ENCODE peak calls at places on chromosomes 5 and 9, in five cellular contexts. X is fibroblast of pulmonary artery; R is lung; H is colonic mucosa; K is activated CD8-positive, alpha-beta T cell treated with anti-CD3 and anti-CD28 coated beads for 36 hours. Z is an unnamed sample.

GRCh38 chr5:172412724-172413260 is 41.5 kb downstream of the SH3PXD2B start:
- DNase-seq in X (peak; percentile 98), R (peak; percentile 77), H (peak; percentile 63), K (peak; percentile 39), Z (no peak)

GRCh38 chr5:143652104-143652700 is 159.8 kb upstream of the HMHB1 start:
- DNase-seq in X (no peak), R (no peak), H (no peak), K (peak; percentile 34), Z (no peak)

GRCh38 chr5:120449501-120449900 is 14.6 kb upstream of the PRR16 start:
- DNase-seq in X (no peak), R (no peak), H (no peak), K (no peak), Z (no peak)

GRCh38 chr5:41408676-41409443 is 101.5 kb downstream of the PLCXD3 start:
- DNase-seq in X (peak; percentile 49), R (no peak), H (peak; percentile 20), K (no peak), Z (no peak)

GRCh38 chr5:143913008-143913752 is 101.2 kb downstream of the HMHB1 start:
- DNase-seq in X (peak; percentile 57), R (no peak), H (no peak), K (no peak), Z (no peak)

GRCh38 chr9:109767814-109768213 is 12.2 kb upstream of the PALM2AKAP2 start:
- DNase-seq in X (no peak), R (no peak), H (no peak), K (no peak), Z (no peak)

GRCh38 chr5:29822499-29822898 is 1371.0 kb upstream of the CDH6 start:
- DNase-seq in X (no peak), R (no peak), H (no peak), K (no peak), Z (no peak)

GRCh38 chr5:89946514-89946913 is 463.0 kb downstream of the CETN3 start:
- DNase-seq in X (no peak), R (no peak), H (no peak), K (no peak), Z (no peak)

GRCh38 chr5:158382473-158382872 is 523.5 kb upstream of the CLINT1 start:
- DNase-seq in X (peak; percentile 94), R (peak; percentile 58), H (peak; percentile 40), K (peak; percentile 78), Z (peak; percentile 9)

GRCh38 chr9:137757139-137757538 is 120.4 kb upstream of the CACNA1B start:
- DNase-seq in X (no peak), R (no peak), H (no peak), K (no peak), Z (no peak)

GRCh38 chr9:137194388-137194787 is 5.9 kb downstream of the SSNA1 start:
- DNase-seq in X (no peak), R (no peak), H (no peak), K (no peak), Z (no peak)

GRCh38 chr5:122153774-122154173 is 24.4 kb downstream of the ZNF474 start:
- DNase-seq in X (no peak), R (no peak), H (no peak), K (no peak), Z (no peak)

GRCh38 chr5:58284886-58285285 is 175.0 kb downstream of the PLK2 start:
- DNase-seq in X (no peak), R (no peak), H (no peak), K (no peak), Z (no peak)

GRCh38 chr9:138068601-138069035 is 191.0 kb downstream of the CACNA1B start:
- DNase-seq in X (no peak), R (no peak), H (no peak), K (no peak), Z (no peak)

GRCh38 chr9:16387382-16387781 is 483.1 kb downstream of the BNC2 start:
- DNase-seq in X (peak; percentile 21), R (no peak), H (no peak), K (no peak), Z (no peak)

GRCh38 chr5:172280937-172281336 is 2.6 kb downstream of the UBTD2 start:
- DNase-seq in X (no peak), R (no peak), H (no peak), K (no peak), Z (no peak)

GRCh38 chr9:116795859-116796258 is 108.8 kb downstream of the TRIM32 start:
- DNase-seq in X (no peak), R (no peak), H (no peak), K (no peak), Z (no peak)

GRCh38 chr9:126025973-126026372 is 278.8 kb downstream of the PBX3 start:
- DNase-seq in X (no peak), R (no peak), H (no peak), K (no peak), Z (no peak)

GRCh38 chr5:116375926-116376325 is 198.7 kb downstream of the SEMA6A start:
- DNase-seq in X (no peak), R (no peak), H (no peak), K (no peak), Z (no peak)

GRCh38 chr9:72365525-72366256 is 683 bp upstream of the ZFAND5 start:
- DNase-seq in X (peak; percentile 95), R (peak; percentile 79), H (peak; percentile 82), K (peak; percentile 72), Z (peak; percentile 48)
- TF ChIP-seq CTCF in X (peak; percentile 11), R (no peak), H (no peak), K (no peak), Z (no peak)

DNA sequence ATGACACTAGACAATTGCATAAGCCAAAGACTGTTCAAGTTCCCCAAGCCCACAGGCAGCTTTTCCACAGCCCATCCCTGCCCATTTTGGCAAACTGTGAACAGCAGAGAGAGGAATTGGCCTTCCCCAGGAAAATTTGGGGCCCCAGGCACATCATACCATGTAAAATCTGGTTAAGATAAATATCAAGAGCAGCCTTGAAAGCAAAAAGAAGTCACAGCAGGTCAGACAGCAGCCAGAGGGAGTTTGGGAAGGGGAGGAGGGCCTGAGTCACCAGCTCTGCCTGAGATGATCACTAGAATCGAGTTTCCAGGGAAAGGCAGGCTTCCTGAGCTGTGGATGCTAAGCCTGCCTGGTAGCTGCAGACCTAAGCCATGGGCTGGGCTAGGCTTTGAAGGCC is 179.2 kb downstream of the RFK start:
- DNase-seq in X (peak; percentile 61), R (no peak), H (no peak), K (no peak), Z (no peak)
- TF ChIP-seq CTCF in X (peak; percentile 10), R (no peak), H (no peak), K (no peak), Z (no peak)

GRCh38 chr5:74404574-74405310 is 235.8 kb downstream of the ENC1 start:
- DNase-seq in X (no peak), R (no peak), H (no peak), K (no peak), Z (no peak)
- TF ChIP-seq CTCF in X (no peak), R (no peak), H (no peak), K (no peak), Z (no peak)

DNA sequence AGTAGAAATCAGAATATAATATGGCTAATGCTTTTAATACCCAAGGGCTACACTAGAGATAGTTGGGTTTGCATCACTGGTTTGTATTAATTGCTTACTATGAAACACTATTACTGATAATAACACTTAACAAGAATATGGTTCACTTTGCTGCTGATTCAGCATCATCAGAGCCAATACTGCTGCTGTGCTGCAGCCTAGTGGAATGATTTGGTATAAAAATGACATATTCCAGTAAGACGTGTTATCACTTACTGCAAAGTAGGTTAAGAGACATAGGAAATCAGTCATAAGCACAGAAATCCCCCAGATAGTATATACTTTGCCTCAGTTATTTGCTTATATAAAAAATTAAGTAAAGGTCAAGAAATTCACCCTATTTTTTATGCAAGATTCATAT is 2.8 kb downstream of the CDH10 start:
- DNase-seq in X (peak; percentile 29), R (no peak), H (no peak), K (no peak), Z (peak; percentile 2)
- TF ChIP-seq CTCF in X (peak; percentile 49), R (no peak), H (no peak), K (no peak), Z (peak; percentile 25)

DNA sequence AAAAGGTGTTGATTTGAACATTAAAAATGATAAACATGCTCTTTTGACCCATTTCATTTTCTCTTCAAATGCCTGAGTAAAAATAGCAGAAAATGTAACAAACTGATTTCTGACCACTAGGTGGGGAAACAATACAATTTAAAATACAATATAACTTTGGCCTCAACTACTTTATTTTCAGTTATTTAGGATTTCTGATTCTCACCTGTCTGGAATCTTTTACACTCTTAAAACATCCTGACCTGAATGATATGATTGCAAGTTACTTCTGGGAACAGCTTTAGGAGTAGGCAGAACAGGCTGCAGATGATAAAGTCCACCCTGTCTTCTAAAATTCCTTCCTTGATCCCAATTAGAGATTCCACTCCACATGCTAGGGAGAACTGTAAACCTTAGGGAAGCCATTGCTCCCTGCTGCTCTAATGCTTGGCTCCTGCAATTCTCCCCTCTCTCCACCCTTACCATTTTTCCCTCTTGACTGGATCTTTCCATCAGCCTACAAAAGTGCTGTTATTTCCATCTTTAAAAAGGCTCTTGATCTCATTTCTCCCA is 70.3 kb downstream of the FYB1 start:
- DNase-seq in X (peak; percentile 42), R (no peak), H (no peak), K (no peak), Z (no peak)
- TF ChIP-seq CTCF in X (peak; percentile 36), R (no peak), H (peak; percentile 9), K (peak; percentile 62), Z (no peak)

DNA sequence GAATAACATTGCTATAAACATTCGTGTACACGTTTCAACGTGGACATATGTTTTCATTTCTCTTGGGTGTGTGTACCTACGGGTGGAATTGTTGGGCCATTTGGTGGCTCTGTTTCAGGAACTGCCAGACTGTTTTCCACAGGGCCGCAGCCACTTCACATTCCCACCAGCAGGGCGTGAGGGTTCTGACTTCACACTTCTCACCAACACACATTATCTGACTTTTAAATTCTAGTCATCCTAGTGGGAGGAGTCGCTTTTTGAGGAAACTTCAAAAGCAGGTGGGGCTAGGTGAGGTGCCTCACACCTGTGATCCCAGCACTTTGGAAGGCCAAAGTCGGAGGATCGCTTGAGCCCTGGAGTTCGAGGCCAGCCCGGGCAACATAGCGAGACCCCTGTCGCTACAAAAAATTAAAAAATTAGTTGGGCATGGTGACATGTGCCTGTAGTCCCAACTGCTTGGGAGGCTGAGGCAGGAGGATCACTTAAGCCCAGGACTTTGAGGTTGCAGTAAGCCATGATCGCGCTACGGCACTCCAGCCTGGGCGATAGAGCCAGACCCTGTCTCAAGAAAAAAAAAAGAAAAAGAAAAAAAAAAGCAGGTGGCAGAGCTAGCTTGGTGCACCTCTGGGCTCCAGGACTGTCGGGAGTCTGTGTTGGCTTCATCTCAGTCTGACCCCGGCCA is 28.5 kb downstream of the TSPAN17 start:
- DNase-seq in X (peak; percentile 29), R (no peak), H (no peak), K (no peak), Z (peak; percentile 68)
- TF ChIP-seq CTCF in X (peak; percentile 51), R (no peak), H (no peak), K (no peak), Z (peak; percentile 76)

GRCh38 chr5:98309785-98310566 is 463.5 kb upstream of the RGMB start:
- DNase-seq in X (peak; percentile 95), R (no peak), H (no peak), K (peak; percentile 10), Z (peak; percentile 66)
- TF ChIP-seq CTCF in X (no peak), R (no peak), H (no peak), K (no peak), Z (no peak)

DNA sequence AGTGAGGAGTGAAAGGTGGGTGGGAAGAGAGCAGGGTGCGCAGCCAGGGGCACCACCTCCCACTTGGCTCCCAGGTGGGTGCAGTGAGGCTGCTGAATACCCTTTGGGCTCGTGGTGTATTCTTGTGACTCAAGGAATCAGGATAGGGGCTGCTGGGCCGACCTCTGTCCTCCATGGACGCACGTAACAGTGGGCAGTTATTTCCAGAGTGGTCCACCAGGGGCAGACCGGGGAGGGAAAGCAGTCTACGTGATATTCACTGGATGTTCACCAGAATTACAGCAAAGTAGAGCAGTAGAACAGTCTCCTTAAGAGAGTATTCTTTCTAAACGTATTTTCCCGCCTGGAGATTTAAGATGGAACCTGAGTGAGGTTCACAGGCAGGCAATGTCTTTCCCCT is 88.5 kb downstream of the SYK start:
- DNase-seq in X (no peak), R (no peak), H (no peak), K (no peak), Z (no peak)
- TF ChIP-seq CTCF in X (no peak), R (no peak), H (no peak), K (no peak), Z (no peak)